ENCODE peak calls at places on chromosomes 3 and 15, in ten cellular contexts. K is thoracic aorta; A is effector memory CD4-positive, alpha-beta T cell; R is lower lobe of right lung; P is IMR-90; Z is heart right ventricle; Y is HAP-1; F is upper lobe of left lung; L is fibroblast of lung; S is CD4-positive, alpha-beta T cell. I is an unnamed sample. For H3K9me3, the result is how much of the 10 kb centered on the place peaks cover.

GRCh38 chr15:35626531-35626930 is 80.6 kb upstream of the DPH6 start:
- DNase-seq in S (no peak), P (peak), R (no peak), L (peak), A (no peak), K (no peak), Y (no peak), F (no peak), Z (no peak), I (no peak)

GRCh38 chr3:124802702-124803101 is 72.5 kb downstream of the UMPS start:
- DNase-seq in A (no peak), K (no peak), F (no peak), S (no peak), Z (no peak), R (no peak), Y (no peak), P (no peak), L (no peak), I (no peak)

GRCh38 chr3:194266658-194267005 is 84.5 kb downstream of the CPN2 start:
- DNase-seq in Y (no peak), A (no peak), S (no peak), L (no peak), F (no peak), P (no peak), R (no peak), K (no peak), Z (peak), I (no peak)

GRCh38 chr3:129539201-129539600 is 3.8 kb upstream of the H1-8 start:
- DNase-seq in F (no peak), K (no peak), A (no peak), R (no peak), L (no peak), Y (no peak), Z (no peak), S (no peak), P (no peak), I (no peak)

GRCh38 chr3:28334552-28334951 is 14.0 kb upstream of the ZCWPW2 start:
- DNase-seq in A (no peak), F (no peak), Z (no peak), L (no peak), P (peak), R (no peak), S (no peak), Y (no peak), K (no peak), I (no peak)

GRCh38 chr15:78034495-78035191 is 42.9 kb downstream of the TBC1D2B start:
- DNase-seq in L (no peak), K (no peak), Y (no peak), F (no peak), Z (no peak), S (peak), A (peak), P (peak), R (peak), I (no peak)

GRCh38 chr3:10395196-10395595 is 74.3 kb upstream of the SEC13 start:
- DNase-seq in Y (no peak), S (no peak), Z (no peak), F (no peak), R (no peak), K (no peak), L (no peak), P (no peak), A (no peak), I (no peak)

GRCh38 chr15:34993877-34994276 is 5.8 kb upstream of the ZNF770 start:
- DNase-seq in R (no peak), Y (no peak), F (no peak), L (no peak), K (no peak), S (no peak), A (no peak), P (no peak), Z (no peak), I (no peak)

GRCh38 chr15:99703603-99704443 is 29.4 kb downstream of the LYSMD4 start:
- DNase-seq in K (no peak), P (peak), Y (peak), L (peak), Z (peak), F (no peak), A (no peak), S (no peak), R (no peak), I (no peak)

GRCh38 chr3:13282986-13283876 is 136.9 kb downstream of the NUP210 start:
- DNase-seq in L (peak), A (no peak), P (no peak), F (peak), Y (peak), K (no peak), S (no peak), Z (no peak), R (peak), I (no peak)

DNA sequence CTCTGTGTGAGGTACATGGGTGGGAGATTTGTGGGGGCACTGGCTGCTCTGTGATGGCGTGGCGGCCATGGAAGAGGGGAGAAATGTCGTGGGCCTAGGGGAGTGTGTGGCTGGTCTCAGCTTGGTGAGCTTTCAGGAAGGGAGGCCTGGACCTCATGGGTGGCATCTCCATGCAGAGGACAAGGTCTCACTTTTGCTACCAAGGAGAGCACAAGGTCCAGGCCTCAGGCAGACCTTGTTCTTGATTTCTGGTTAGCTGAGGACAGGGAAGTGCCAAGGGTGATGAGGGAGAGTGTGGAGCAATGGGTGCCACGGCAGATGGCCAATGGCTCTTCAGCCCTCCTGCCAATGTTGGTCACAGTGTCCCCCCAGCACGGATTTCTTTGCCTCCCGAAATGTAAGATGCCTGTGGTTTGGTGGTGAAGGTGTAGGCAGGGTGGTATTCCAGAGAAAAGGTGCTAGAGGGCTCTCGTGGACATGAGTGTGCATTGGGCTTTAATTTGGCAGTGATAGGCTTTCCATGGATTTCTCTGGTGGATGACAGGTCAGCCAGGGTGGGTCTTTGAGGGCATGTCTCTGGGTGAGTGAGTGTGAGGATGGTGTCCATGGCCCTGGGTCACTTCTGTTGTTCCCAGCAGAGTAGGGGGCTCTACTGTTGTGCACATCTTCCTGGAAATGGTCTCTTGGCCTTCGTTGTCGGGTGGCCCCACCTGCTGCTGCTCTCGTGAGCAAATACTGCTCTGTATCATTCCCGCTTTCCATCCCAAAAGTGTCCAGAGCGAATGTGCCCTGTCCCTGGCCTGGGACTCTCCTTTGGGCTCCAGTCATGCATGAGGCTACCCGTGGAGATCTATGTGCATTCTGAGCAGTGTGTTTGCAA is 108.0 kb downstream of the SNRPN start:
- DNase-seq in Z (no peak), L (no peak), K (no peak), A (no peak), S (no peak), P (no peak), Y (no peak), R (peak), F (no peak), I (no peak)
- H3K9me3 ChIP-seq in Z (half or more), L (half or more), K (half or more), A (half or more), S (half or more), P (half or more), Y (under half), R (half or more), F (half or more), I (half or more)

DNA sequence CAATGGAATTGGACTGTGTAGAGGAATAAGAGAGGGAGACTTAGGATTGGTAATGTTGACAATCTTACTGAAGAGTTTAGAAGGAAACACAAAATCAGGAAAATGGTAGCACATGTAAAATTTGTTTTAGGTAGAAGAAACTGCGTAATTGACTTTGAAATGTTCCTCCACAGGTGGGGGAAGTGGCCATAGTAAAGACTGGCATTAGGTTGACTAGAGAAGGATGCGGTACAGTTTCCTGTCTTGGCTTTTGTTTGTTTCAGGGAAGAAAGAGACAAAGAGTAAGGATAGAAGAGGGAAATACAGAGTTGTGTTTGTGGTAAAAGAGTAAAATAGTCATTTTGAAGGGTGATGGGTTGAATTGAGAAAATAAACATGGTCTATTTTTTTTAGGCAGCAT is 253.6 kb upstream of the ZNF717 start:
- DNase-seq in S (no peak), L (no peak), A (no peak), Y (no peak), Z (no peak), P (no peak), R (no peak), F (no peak), K (no peak), I (no peak)
- H3K9me3 ChIP-seq in S (under half), L (under half), A (under half), Y (under half), Z (under half), P (under half), R (under half), F (under half), K (under half), I (under half)

GRCh38 chr3:20288050-20288449 is 102.0 kb upstream of the SGO1 start:
- DNase-seq in Z (no peak), P (no peak), A (no peak), R (no peak), Y (peak), F (no peak), L (no peak), S (no peak), K (no peak), I (no peak)
- H3K9me3 ChIP-seq in Z (under half), P (under half), A (under half), R (under half), Y (under half), F (under half), L (under half), S (under half), K (under half), I (under half)

DNA sequence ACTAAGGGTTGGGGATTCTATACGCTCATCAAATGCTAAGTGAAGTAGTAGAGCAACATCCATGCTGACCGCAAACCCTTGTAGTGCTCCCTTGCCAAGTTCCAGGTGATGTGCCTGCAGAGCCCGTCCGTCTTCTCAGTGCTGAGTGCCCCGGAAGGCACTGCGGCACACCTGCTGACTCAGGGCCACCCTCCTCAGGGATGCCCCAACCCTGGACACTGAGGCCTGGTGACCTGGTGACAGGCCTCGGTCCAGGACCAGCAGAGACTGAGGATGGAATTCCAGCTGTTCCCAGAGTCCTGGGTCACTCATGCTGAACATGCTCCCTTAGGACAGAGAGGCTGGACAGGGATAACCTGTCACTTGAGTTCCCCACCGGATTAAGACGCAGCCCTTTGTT is 422.5 kb downstream of the OCA2 start:
- DNase-seq in R (no peak), Z (no peak), K (no peak), L (no peak), S (no peak), F (peak), A (no peak), Y (no peak), P (no peak), I (no peak)
- H3K9me3 ChIP-seq in R (under half), Z (under half), K (under half), L (under half), S (under half), F (under half), A (under half), Y (under half), P (under half), I (under half)

I was measured in neuronal stem cell.